ENCODE peak calls at places on chromosomes 7 and 10, in seven cellular contexts. One of them, this sample, is unnamed.

GRCh38 chr10:118662228-118663035 is 67.0 kb upstream of the PRLHR start:
- DNase-seq in H1: no peak
- DNase-seq in SK-N-SH: no peak
- DNase-seq in HepG2: no peak
- DNase-seq in GM12878: no peak
- DNase-seq in A549: no peak
- DNase-seq in K562: no peak
- DNase-seq in this sample: no peak

GRCh38 chr10:13877154-13877909 is 290.6 kb downstream of the PRPF18 start:
- DNase-seq in K562: no peak
- DNase-seq in A549: no peak
- DNase-seq in GM12878: no peak
- DNase-seq in H1: no peak
- DNase-seq in SK-N-SH: no peak
- DNase-seq in HepG2: peak
- DNase-seq in this sample: peak

GRCh38 chr7:129649128-129649690 is 37.7 kb downstream of the NRF1 start:
- DNase-seq in H1: no peak
- DNase-seq in K562: no peak
- DNase-seq in GM12878: no peak
- DNase-seq in HepG2: no peak
- DNase-seq in SK-N-SH: no peak
- DNase-seq in A549: no peak
- DNase-seq in this sample: no peak

GRCh38 chr10:62083413-62083794 is 181.9 kb downstream of the ARID5B start:
- DNase-seq in A549: no peak
- DNase-seq in K562: no peak
- DNase-seq in SK-N-SH: no peak
- DNase-seq in GM12878: no peak
- DNase-seq in HepG2: no peak
- DNase-seq in H1: no peak
- DNase-seq in this sample: no peak

GRCh38 chr7:79453558-79454324 is at the start of gene MAGI2:
- DNase-seq in HepG2: peak
- DNase-seq in K562: no peak
- DNase-seq in SK-N-SH: peak
- DNase-seq in GM12878: no peak
- DNase-seq in H1: no peak
- DNase-seq in A549: no peak
- DNase-seq in this sample: peak

GRCh38 chr10:43461950-43462349 is 25.0 kb downstream of the ZNF487 start:
- DNase-seq in H1: no peak
- DNase-seq in GM12878: no peak
- DNase-seq in K562: peak
- DNase-seq in A549: peak
- DNase-seq in SK-N-SH: peak
- DNase-seq in HepG2: peak
- DNase-seq in this sample: peak

GRCh38 chr7:137328389-137329120 is 15.0 kb downstream of the PTN start:
- DNase-seq in A549: no peak
- DNase-seq in HepG2: no peak
- DNase-seq in K562: no peak
- DNase-seq in GM12878: no peak
- DNase-seq in H1: no peak
- DNase-seq in SK-N-SH: no peak
- DNase-seq in this sample: peak

GRCh38 chr7:116145245-116145852 is 65.0 kb upstream of the TES start:
- DNase-seq in SK-N-SH: no peak
- DNase-seq in K562: no peak
- DNase-seq in H1: no peak
- DNase-seq in A549: no peak
- DNase-seq in GM12878: no peak
- DNase-seq in HepG2: no peak
- DNase-seq in this sample: peak

GRCh38 chr10:103416436-103417147 is 20.2 kb downstream of the PDCD11 start:
- DNase-seq in GM12878: peak
- DNase-seq in K562: peak
- DNase-seq in A549: peak
- DNase-seq in H1: no peak
- DNase-seq in HepG2: peak
- DNase-seq in SK-N-SH: peak
- DNase-seq in this sample: peak

GRCh38 chr10:43377393-43377883 is 6.0 kb downstream of the FXYD4 start:
- DNase-seq in SK-N-SH: peak
- DNase-seq in GM12878: no peak
- DNase-seq in A549: no peak
- DNase-seq in K562: peak
- DNase-seq in H1: no peak
- DNase-seq in HepG2: peak
- DNase-seq in this sample: no peak

GRCh38 chr10:110444009-110444347 is 53.7 kb upstream of the DUSP5 start:
- DNase-seq in A549: no peak
- DNase-seq in GM12878: no peak
- DNase-seq in K562: no peak
- DNase-seq in HepG2: no peak
- DNase-seq in H1: no peak
- DNase-seq in SK-N-SH: peak
- DNase-seq in this sample: no peak

GRCh38 chr10:93290661-93291354 is 191.3 kb downstream of the MYOF start:
- DNase-seq in GM12878: no peak
- DNase-seq in HepG2: no peak
- DNase-seq in A549: no peak
- DNase-seq in SK-N-SH: no peak
- DNase-seq in H1: no peak
- DNase-seq in K562: no peak
- DNase-seq in this sample: no peak

GRCh38 chr7:1164436-1164835 is 4.4 kb upstream of the ZFAND2A start:
- DNase-seq in A549: no peak
- DNase-seq in GM12878: no peak
- DNase-seq in SK-N-SH: no peak
- DNase-seq in HepG2: no peak
- DNase-seq in K562: no peak
- DNase-seq in H1: no peak
- DNase-seq in this sample: no peak

GRCh38 chr7:27997188-27997707 is 183.3 kb downstream of the JAZF1 start:
- DNase-seq in H1: no peak
- DNase-seq in A549: no peak
- DNase-seq in GM12878: no peak
- DNase-seq in HepG2: no peak
- DNase-seq in K562: no peak
- DNase-seq in SK-N-SH: no peak
- DNase-seq in this sample: no peak

GRCh38 chr7:143002106-143002505 is 24.8 kb downstream of the OR9A2 start:
- DNase-seq in SK-N-SH: peak
- DNase-seq in A549: peak
- DNase-seq in K562: peak
- DNase-seq in H1: no peak
- DNase-seq in HepG2: no peak
- DNase-seq in GM12878: no peak
- DNase-seq in this sample: no peak

GRCh38 chr7:34837316-34837715 is 179.3 kb downstream of the NPSR1 start:
- DNase-seq in K562: no peak
- DNase-seq in GM12878: no peak
- DNase-seq in SK-N-SH: no peak
- DNase-seq in A549: no peak
- DNase-seq in H1: no peak
- DNase-seq in HepG2: no peak
- DNase-seq in this sample: no peak

GRCh38 chr10:112716924-112717348 is 233.1 kb upstream of the TCF7L2 start:
- DNase-seq in GM12878: no peak
- DNase-seq in SK-N-SH: no peak
- DNase-seq in H1: no peak
- DNase-seq in K562: no peak
- DNase-seq in A549: peak
- DNase-seq in HepG2: peak
- DNase-seq in this sample: peak

GRCh38 chr10:88232029-88232895 is 350.9 kb downstream of the RNLS start:
- DNase-seq in H1: no peak
- DNase-seq in SK-N-SH: no peak
- DNase-seq in HepG2: no peak
- DNase-seq in K562: no peak
- DNase-seq in A549: no peak
- DNase-seq in GM12878: no peak
- DNase-seq in this sample: no peak
- TF ChIP-seq RFX5 in H1: no peak
- TF ChIP-seq RFX5 in SK-N-SH: no peak
- TF ChIP-seq RFX5 in HepG2: no peak
- TF ChIP-seq RFX5 in K562: no peak
- TF ChIP-seq RFX5 in A549: no peak
- TF ChIP-seq RFX5 in GM12878: no peak
- TF ChIP-seq RFX5 in this sample: no peak

GRCh38 chr7:29315302-29316270 is 121.0 kb downstream of the CHN2 start:
- DNase-seq in A549: no peak
- DNase-seq in H1: no peak
- DNase-seq in HepG2: no peak
- DNase-seq in K562: no peak
- DNase-seq in GM12878: no peak
- DNase-seq in SK-N-SH: no peak
- DNase-seq in this sample: no peak

GRCh38 chr7:29320577-29320976 is 126.0 kb downstream of the CHN2 start:
- DNase-seq in GM12878: no peak
- DNase-seq in K562: no peak
- DNase-seq in A549: no peak
- DNase-seq in HepG2: no peak
- DNase-seq in H1: no peak
- DNase-seq in SK-N-SH: no peak
- DNase-seq in this sample: no peak

GRCh38 chr7:29318853-29319718 is 124.5 kb downstream of the CHN2 start:
- DNase-seq in SK-N-SH: peak
- DNase-seq in K562: no peak
- DNase-seq in H1: no peak
- DNase-seq in GM12878: no peak
- DNase-seq in A549: no peak
- DNase-seq in HepG2: no peak
- DNase-seq in this sample: no peak

GRCh38 chr7:29322023-29322712 is 127.6 kb downstream of the CHN2 start:
- DNase-seq in GM12878: no peak
- DNase-seq in HepG2: no peak
- DNase-seq in H1: no peak
- DNase-seq in SK-N-SH: no peak
- DNase-seq in A549: no peak
- DNase-seq in K562: no peak
- DNase-seq in this sample: no peak

GRCh38 chr7:29319719-29320521 is 125.3 kb downstream of the CHN2 start:
- DNase-seq in H1: no peak
- DNase-seq in GM12878: peak
- DNase-seq in A549: no peak
- DNase-seq in HepG2: no peak
- DNase-seq in SK-N-SH: peak
- DNase-seq in K562: no peak
- DNase-seq in this sample: no peak
- TF ChIP-seq RFX5 in H1: no peak
- TF ChIP-seq RFX5 in GM12878: no peak
- TF ChIP-seq RFX5 in A549: no peak
- TF ChIP-seq RFX5 in HepG2: no peak
- TF ChIP-seq RFX5 in SK-N-SH: no peak
- TF ChIP-seq RFX5 in K562: no peak
- TF ChIP-seq RFX5 in this sample: no peak

DNA sequence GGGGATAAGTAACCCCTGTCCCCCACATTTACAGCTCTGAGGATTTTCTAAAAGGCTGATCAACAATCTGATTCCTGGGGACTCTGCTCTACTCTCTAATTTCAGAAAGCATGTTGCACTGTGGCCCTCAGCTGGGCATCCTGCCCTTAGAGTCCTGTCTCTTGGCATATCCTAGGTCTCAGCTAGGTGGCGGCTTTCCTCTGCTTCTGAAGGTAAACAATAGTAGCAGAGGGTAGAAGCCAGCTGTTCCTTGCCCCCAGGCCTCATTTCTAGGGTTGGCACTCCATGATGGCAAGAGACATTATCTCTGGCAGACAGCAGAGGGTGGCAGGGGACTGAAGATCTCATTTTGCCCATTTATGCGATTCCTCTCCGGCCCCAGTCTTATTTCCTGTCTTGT is 77.0 kb downstream of the ADCYAP1R1 start:
- DNase-seq in SK-N-SH: no peak
- DNase-seq in A549: no peak
- DNase-seq in H1: no peak
- DNase-seq in GM12878: no peak
- DNase-seq in K562: no peak
- DNase-seq in HepG2: no peak
- DNase-seq in this sample: no peak
- TF ChIP-seq RFX5 in SK-N-SH: no peak
- TF ChIP-seq RFX5 in A549: no peak
- TF ChIP-seq RFX5 in H1: no peak
- TF ChIP-seq RFX5 in GM12878: no peak
- TF ChIP-seq RFX5 in K562: no peak
- TF ChIP-seq RFX5 in HepG2: no peak
- TF ChIP-seq RFX5 in this sample: no peak

GRCh38 chr7:55438085-55438764 is 73.1 kb downstream of the LANCL2 start:
- DNase-seq in K562: no peak
- DNase-seq in H1: no peak
- DNase-seq in SK-N-SH: no peak
- DNase-seq in A549: no peak
- DNase-seq in GM12878: no peak
- DNase-seq in HepG2: no peak
- DNase-seq in this sample: no peak

GRCh38 chr7:55440040-55440690 is 75.0 kb downstream of the LANCL2 start:
- DNase-seq in K562: no peak
- DNase-seq in GM12878: no peak
- DNase-seq in HepG2: no peak
- DNase-seq in A549: no peak
- DNase-seq in H1: no peak
- DNase-seq in SK-N-SH: peak
- DNase-seq in this sample: no peak

GRCh38 chr7:55441002-55441401 is 75.9 kb downstream of the LANCL2 start:
- DNase-seq in GM12878: no peak
- DNase-seq in HepG2: no peak
- DNase-seq in K562: no peak
- DNase-seq in A549: no peak
- DNase-seq in H1: no peak
- DNase-seq in SK-N-SH: no peak
- DNase-seq in this sample: no peak

GRCh38 chr7:55438765-55439525 is 73.8 kb downstream of the LANCL2 start:
- DNase-seq in H1: no peak
- DNase-seq in K562: no peak
- DNase-seq in SK-N-SH: peak
- DNase-seq in HepG2: no peak
- DNase-seq in A549: no peak
- DNase-seq in GM12878: no peak
- DNase-seq in this sample: peak

GRCh38 chr7:55439627-55440026 is 74.5 kb downstream of the LANCL2 start:
- DNase-seq in SK-N-SH: peak
- DNase-seq in HepG2: no peak
- DNase-seq in K562: no peak
- DNase-seq in A549: no peak
- DNase-seq in GM12878: no peak
- DNase-seq in H1: no peak
- DNase-seq in this sample: peak
- TF ChIP-seq RFX5 in SK-N-SH: no peak
- TF ChIP-seq RFX5 in HepG2: no peak
- TF ChIP-seq RFX5 in K562: no peak
- TF ChIP-seq RFX5 in A549: no peak
- TF ChIP-seq RFX5 in GM12878: no peak
- TF ChIP-seq RFX5 in H1: no peak
- TF ChIP-seq RFX5 in this sample: no peak

GRCh38 chr7:98294798-98295382 is 13.4 kb downstream of the BRI3 start:
- DNase-seq in A549: peak
- DNase-seq in H1: peak
- DNase-seq in K562: peak
- DNase-seq in SK-N-SH: peak
- DNase-seq in HepG2: peak
- DNase-seq in GM12878: no peak
- DNase-seq in this sample: peak
- TF ChIP-seq RFX5 in A549: no peak
- TF ChIP-seq RFX5 in H1: no peak
- TF ChIP-seq RFX5 in K562: no peak
- TF ChIP-seq RFX5 in SK-N-SH: no peak
- TF ChIP-seq RFX5 in HepG2: no peak
- TF ChIP-seq RFX5 in GM12878: no peak
- TF ChIP-seq RFX5 in this sample: no peak

GRCh38 chr7:106485031-106485551 is 175.9 kb downstream of the CCDC71L start:
- DNase-seq in A549: no peak
- DNase-seq in HepG2: no peak
- DNase-seq in K562: no peak
- DNase-seq in SK-N-SH: no peak
- DNase-seq in H1: no peak
- DNase-seq in GM12878: no peak
- DNase-seq in this sample: peak
- TF ChIP-seq RFX5 in A549: no peak
- TF ChIP-seq RFX5 in HepG2: no peak
- TF ChIP-seq RFX5 in K562: no peak
- TF ChIP-seq RFX5 in SK-N-SH: no peak
- TF ChIP-seq RFX5 in H1: no peak
- TF ChIP-seq RFX5 in GM12878: no peak
- TF ChIP-seq RFX5 in this sample: no peak